ENCODE peak calls at places on chromosomes 2 and 18, in six cellular contexts. N, Y, I, R, H and V are unnamed samples.

GRCh38 chr2:46336560-46336959 is 39.4 kb downstream of the EPAS1 start:
- DNase-seq in I (no peak), Y (no peak), N (no peak), H (no peak), R (no peak), V (peak)

GRCh38 chr2:145524303-145524702 is 1004.4 kb upstream of the ZEB2 start:
- DNase-seq in I (peak), N (no peak), Y (no peak), H (no peak), R (no peak), V (no peak)

GRCh38 chr18:49784427-49785185 is 28.7 kb downstream of the ACAA2 start:
- DNase-seq in I (peak), R (no peak), Y (no peak), H (no peak), N (no peak), V (peak)

GRCh38 chr2:203404996-203405395 is 76.8 kb downstream of the ABI2 start:
- DNase-seq in N (no peak), H (no peak), R (no peak), Y (no peak), I (no peak), V (peak)

GRCh38 chr18:37335337-37335736 is 230.3 kb downstream of the CELF4 start:
- DNase-seq in H (no peak), R (no peak), Y (no peak), I (no peak), N (no peak), V (peak)

GRCh38 chr2:24304621-24305020 is 55.7 kb downstream of the ITSN2 start:
- DNase-seq in R (no peak), Y (no peak), N (no peak), H (no peak), I (no peak), V (no peak)

GRCh38 chr2:64276417-64277095 is 132.3 kb upstream of the PELI1 start:
- DNase-seq in Y (no peak), I (peak), N (no peak), H (no peak), R (peak), V (no peak)

GRCh38 chr2:196592331-196592911 is 47.1 kb upstream of the CCDC150 start:
- DNase-seq in R (peak), H (peak), I (peak), Y (peak), N (peak), V (peak)

GRCh38 chr2:127685410-127686110 is 10.2 kb upstream of the LIMS2 start:
- DNase-seq in N (no peak), H (no peak), I (no peak), Y (no peak), R (no peak), V (no peak)

GRCh38 chr2:29749843-29750242 is 171.5 kb downstream of the ALK start:
- DNase-seq in I (no peak), H (no peak), Y (no peak), R (no peak), N (no peak), V (no peak)

GRCh38 chr2:132384491-132385186 is 32.0 kb upstream of the GPR39 start:
- DNase-seq in I (no peak), N (no peak), H (no peak), R (no peak), Y (no peak), V (no peak)

GRCh38 chr2:119116411-119117295 is 41.9 kb downstream of the C1QL2 start:
- DNase-seq in R (no peak), I (no peak), N (no peak), H (no peak), Y (no peak), V (no peak)

GRCh38 chr2:189394525-189394924 is 46.7 kb upstream of the WDR75 start:
- DNase-seq in N (no peak), R (no peak), H (no peak), Y (no peak), I (no peak), V (no peak)

GRCh38 chr18:77073336-77074093 is 59.1 kb downstream of the MBP start:
- DNase-seq in Y (no peak), N (no peak), I (no peak), R (no peak), H (no peak), V (no peak)
- H3K4me3 ChIP-seq in Y (no peak), N (no peak), I (no peak), R (no peak), H (no peak), V (no peak)

DNA sequence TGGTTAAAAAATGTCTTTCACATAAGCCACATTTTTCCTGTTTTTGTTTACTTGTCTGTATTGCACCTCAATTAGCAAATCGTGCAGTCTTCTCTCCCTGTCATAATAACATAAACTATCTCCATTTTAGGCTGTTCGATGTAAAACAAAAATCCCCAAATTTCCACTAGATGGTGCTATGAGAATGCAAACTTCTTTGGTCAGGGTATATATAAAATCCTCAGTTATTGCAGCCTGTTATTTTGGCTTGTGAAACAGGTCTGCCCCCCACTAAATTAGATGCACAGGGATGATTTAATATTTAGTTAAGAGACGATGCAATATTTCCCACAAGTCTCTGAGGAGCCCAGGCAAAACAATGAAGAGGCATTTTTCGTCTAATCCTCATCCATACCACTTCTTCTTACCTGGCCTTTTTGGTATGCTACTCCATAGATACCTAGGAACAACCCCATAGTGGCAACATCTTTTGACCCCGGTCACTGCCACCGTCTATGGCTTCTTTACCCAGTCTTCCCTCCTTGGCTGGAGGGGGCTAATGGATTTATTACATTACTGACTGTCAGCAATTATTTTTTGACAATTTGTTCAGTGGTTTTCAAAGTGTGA is 117.3 kb upstream of the CWC22 start:
- DNase-seq in H (no peak), I (peak), Y (no peak), N (no peak), R (peak), V (peak)
- TF ChIP-seq CTCF in H (peak), I (peak), Y (peak), N (peak), R (peak), V (peak)

GRCh38 chr2:96325038-96325883 is at the start of gene ITPRIPL1:
- DNase-seq in R (no peak), N (peak), Y (no peak), H (no peak), I (no peak), V (peak)
- H3K4me3 ChIP-seq in R (no peak), N (peak), Y (peak), H (peak), I (no peak), V (peak)

DNA sequence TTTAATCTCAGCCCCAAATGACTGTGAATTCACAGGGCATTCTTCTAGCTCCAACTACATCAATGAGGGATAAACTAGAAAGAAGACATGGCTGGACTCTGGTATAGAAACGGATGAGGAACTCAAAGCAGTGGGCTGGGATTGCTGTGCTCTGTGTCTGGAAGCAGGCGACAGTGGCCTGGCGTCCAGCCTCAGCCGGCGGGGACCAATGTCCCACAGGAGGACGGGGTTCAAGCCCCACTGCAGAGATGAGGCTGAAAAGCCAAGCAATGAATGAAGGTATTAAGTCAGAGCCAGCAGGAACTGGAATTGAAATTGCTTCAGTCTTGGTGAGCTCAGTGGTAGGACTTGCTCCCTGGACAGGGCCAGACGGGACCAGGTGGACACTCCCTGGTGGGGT is 24.3 kb upstream of the BOK start:
- DNase-seq in H (no peak), Y (no peak), I (no peak), N (no peak), R (no peak), V (no peak)
- TF ChIP-seq CTCF in H (no peak), Y (no peak), I (no peak), N (no peak), R (no peak), V (no peak)

DNA sequence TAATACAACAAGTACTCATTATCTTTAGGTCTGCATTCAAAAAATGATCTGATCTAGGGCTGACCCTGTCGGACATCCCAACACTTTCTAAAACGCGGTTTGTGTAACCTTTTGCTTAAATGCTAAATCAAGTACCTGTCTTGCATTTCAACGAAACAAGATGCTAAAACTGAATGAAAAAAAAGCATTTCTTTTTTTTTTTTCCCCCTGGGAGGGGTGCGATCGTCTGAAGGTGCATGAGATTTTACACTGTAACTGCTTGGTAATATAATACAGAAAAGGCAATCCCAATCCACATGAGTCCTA is 143.9 kb downstream of the MEIS1 start:
- DNase-seq in R (no peak), H (no peak), Y (no peak), I (no peak), N (no peak), V (no peak)
- H3K4me3 ChIP-seq in R (no peak), H (no peak), Y (peak), I (no peak), N (peak), V (no peak)

GRCh38 chr18:6257950-6258349 is 156.8 kb downstream of the L3MBTL4 start:
- DNase-seq in R (no peak), N (no peak), I (no peak), H (no peak), Y (no peak), V (no peak)
- TF ChIP-seq CTCF in R (no peak), N (no peak), I (no peak), H (no peak), Y (no peak), V (no peak)